ENCODE peak calls at places on chromosomes 16 and 17, in seven cellular contexts. One of them, this sample, is unnamed.

GRCh38 chr17:66652840-66653507 is 181.9 kb upstream of the CACNG5 start:
- DNase-seq in testis: no peak
- DNase-seq in body of pancreas: no peak
- DNase-seq in A549: no peak
- DNase-seq in spleen: no peak
- DNase-seq in adrenal gland: no peak
- DNase-seq in H54: no peak
- DNase-seq in this sample: no peak

GRCh38 chr17:51079049-51079448 is 41.6 kb downstream of the SPAG9 start:
- DNase-seq in testis: no peak
- DNase-seq in body of pancreas: no peak
- DNase-seq in A549: no peak
- DNase-seq in spleen: no peak
- DNase-seq in adrenal gland: no peak
- DNase-seq in H54: no peak
- DNase-seq in this sample: no peak

GRCh38 chr16:14125030-14125681 is 54.0 kb downstream of the MRTFB start:
- DNase-seq in testis: no peak
- DNase-seq in body of pancreas: no peak
- DNase-seq in A549: no peak
- DNase-seq in spleen: no peak
- DNase-seq in adrenal gland: peak; percentile 19
- DNase-seq in H54: no peak
- DNase-seq in this sample: no peak

GRCh38 chr16:87635541-87636049 is 33.3 kb downstream of the JPH3 start:
- DNase-seq in testis: peak; percentile 74
- DNase-seq in body of pancreas: peak; percentile 42
- DNase-seq in A549: peak; percentile 89
- DNase-seq in spleen: peak; percentile 92
- DNase-seq in adrenal gland: peak; percentile 70
- DNase-seq in H54: peak; percentile 85
- DNase-seq in this sample: peak; percentile 90

GRCh38 chr17:76139261-76139752 is 1.7 kb downstream of the FOXJ1 start:
- DNase-seq in testis: no peak
- DNase-seq in body of pancreas: no peak
- DNase-seq in A549: no peak
- DNase-seq in spleen: no peak
- DNase-seq in adrenal gland: no peak
- DNase-seq in H54: no peak
- DNase-seq in this sample: no peak

GRCh38 chr16:67749436-67750078 is 30.4 kb upstream of the GFOD2 start:
- DNase-seq in testis: no peak
- DNase-seq in body of pancreas: no peak
- DNase-seq in A549: no peak
- DNase-seq in spleen: no peak
- DNase-seq in adrenal gland: no peak
- DNase-seq in H54: no peak
- DNase-seq in this sample: no peak

GRCh38 chr16:89489731-89490385 is 503 bp downstream of the ANKRD11 start:
- DNase-seq in testis: no peak
- DNase-seq in body of pancreas: no peak
- DNase-seq in A549: no peak
- DNase-seq in spleen: peak; percentile 90
- DNase-seq in adrenal gland: no peak
- DNase-seq in H54: no peak
- DNase-seq in this sample: no peak

GRCh38 chr17:801660-802059 is 19.5 kb downstream of the MRM3 start:
- DNase-seq in testis: no peak
- DNase-seq in body of pancreas: peak; percentile 73
- DNase-seq in A549: no peak
- DNase-seq in spleen: no peak
- DNase-seq in adrenal gland: no peak
- DNase-seq in H54: no peak
- DNase-seq in this sample: no peak

GRCh38 chr17:14805348-14805747 is 459.8 kb downstream of the PMP22 start:
- DNase-seq in testis: no peak
- DNase-seq in body of pancreas: no peak
- DNase-seq in A549: no peak
- DNase-seq in spleen: no peak
- DNase-seq in adrenal gland: no peak
- DNase-seq in H54: no peak
- DNase-seq in this sample: no peak

GRCh38 chr16:85379041-85380001 is 233.8 kb upstream of the GSE1 start:
- DNase-seq in testis: no peak
- DNase-seq in body of pancreas: no peak
- DNase-seq in A549: no peak
- DNase-seq in spleen: no peak
- DNase-seq in adrenal gland: no peak
- DNase-seq in H54: no peak
- DNase-seq in this sample: no peak

GRCh38 chr16:75559564-75560372 is 3.7 kb upstream of the TMEM231 start:
- DNase-seq in testis: peak; percentile 73
- DNase-seq in body of pancreas: no peak
- DNase-seq in A549: no peak
- DNase-seq in spleen: no peak
- DNase-seq in adrenal gland: no peak
- DNase-seq in H54: peak; percentile 9
- DNase-seq in this sample: no peak

GRCh38 chr17:35540589-35541404 is 3.3 kb upstream of the SLFN12L start:
- DNase-seq in testis: peak; percentile 36
- DNase-seq in body of pancreas: peak; percentile 69
- DNase-seq in A549: no peak
- DNase-seq in spleen: peak; percentile 89
- DNase-seq in adrenal gland: peak; percentile 33
- DNase-seq in H54: peak; percentile 19
- DNase-seq in this sample: peak; percentile 33

GRCh38 chr17:6110592-6110991 is 40.4 kb downstream of the WSCD1 start:
- DNase-seq in testis: no peak
- DNase-seq in body of pancreas: no peak
- DNase-seq in A549: no peak
- DNase-seq in spleen: peak; percentile 16
- DNase-seq in adrenal gland: no peak
- DNase-seq in H54: no peak
- DNase-seq in this sample: no peak

GRCh38 chr17:40093580-40094201 is 6.7 kb downstream of the NR1D1 start:
- DNase-seq in testis: no peak
- DNase-seq in body of pancreas: no peak
- DNase-seq in A549: no peak
- DNase-seq in spleen: no peak
- DNase-seq in adrenal gland: no peak
- DNase-seq in H54: no peak
- DNase-seq in this sample: peak; percentile 38

GRCh38 chr17:42698736-42699414 is 16.5 kb downstream of the CNTNAP1 start:
- DNase-seq in testis: peak; percentile 74
- DNase-seq in body of pancreas: peak; percentile 26
- DNase-seq in A549: no peak
- DNase-seq in spleen: no peak
- DNase-seq in adrenal gland: peak; percentile 78
- DNase-seq in H54: peak; percentile 83
- DNase-seq in this sample: no peak
- TF ChIP-seq POLR2A in testis: no peak
- TF ChIP-seq POLR2A in body of pancreas: no peak
- TF ChIP-seq POLR2A in A549: no peak
- TF ChIP-seq POLR2A in spleen: no peak
- TF ChIP-seq POLR2A in adrenal gland: no peak
- TF ChIP-seq POLR2A in H54: no peak
- TF ChIP-seq POLR2A in this sample: no peak

DNA sequence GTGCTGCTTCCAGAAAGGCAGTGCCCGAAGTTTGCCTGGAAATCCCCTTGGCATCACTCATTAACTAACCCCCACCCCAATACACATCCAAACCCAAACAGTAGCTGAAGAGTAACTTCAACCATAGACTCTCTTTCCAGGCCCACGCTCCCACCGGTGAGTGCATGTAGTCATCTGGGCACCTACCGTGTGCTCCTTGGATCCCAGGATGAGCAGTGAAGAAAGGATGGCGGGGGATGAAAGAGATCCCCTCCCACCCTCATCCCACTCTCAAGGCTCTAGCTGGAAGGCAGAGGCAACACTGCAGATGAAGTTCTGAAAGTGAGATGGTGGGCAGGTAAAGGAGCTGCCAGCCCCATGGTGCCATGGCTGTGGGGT is 305.0 kb downstream of the SOX9 start:
- DNase-seq in testis: no peak
- DNase-seq in body of pancreas: no peak
- DNase-seq in A549: no peak
- DNase-seq in spleen: no peak
- DNase-seq in adrenal gland: no peak
- DNase-seq in H54: no peak
- DNase-seq in this sample: no peak
- TF ChIP-seq POLR2A in testis: no peak
- TF ChIP-seq POLR2A in body of pancreas: no peak
- TF ChIP-seq POLR2A in A549: no peak
- TF ChIP-seq POLR2A in spleen: no peak
- TF ChIP-seq POLR2A in adrenal gland: no peak
- TF ChIP-seq POLR2A in H54: no peak
- TF ChIP-seq POLR2A in this sample: no peak

DNA sequence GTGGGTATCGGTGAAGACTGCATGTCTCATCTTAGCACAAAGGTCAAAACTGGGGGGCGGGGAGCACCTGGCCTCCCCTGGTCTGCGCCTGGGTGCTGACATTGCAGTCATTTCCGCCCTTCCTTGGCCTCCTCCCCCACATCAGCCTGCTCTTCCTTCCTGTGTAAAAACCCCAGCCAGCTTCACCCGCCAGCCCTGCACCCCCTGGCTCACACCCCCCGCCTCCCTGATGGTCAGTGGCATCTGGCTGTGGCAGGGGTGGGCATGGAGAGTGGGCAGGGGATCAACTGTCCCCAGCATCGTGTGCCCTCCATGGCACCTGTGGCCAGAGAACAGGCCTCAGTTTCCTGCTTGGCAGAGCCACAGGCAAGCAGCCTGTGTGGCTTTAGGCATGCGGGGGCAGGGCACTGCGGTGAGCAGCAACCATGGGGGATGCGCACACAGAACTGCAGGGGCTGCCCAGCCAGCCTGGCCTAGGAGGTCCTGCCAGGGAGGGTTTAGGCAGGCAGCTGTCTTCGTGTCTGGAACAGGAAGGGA is 26.5 kb upstream of the LASP1NB start:
- DNase-seq in testis: no peak
- DNase-seq in body of pancreas: peak; percentile 42
- DNase-seq in A549: no peak
- DNase-seq in spleen: peak; percentile 95
- DNase-seq in adrenal gland: no peak
- DNase-seq in H54: no peak
- DNase-seq in this sample: no peak
- TF ChIP-seq POLR2A in testis: no peak
- TF ChIP-seq POLR2A in body of pancreas: no peak
- TF ChIP-seq POLR2A in A549: no peak
- TF ChIP-seq POLR2A in spleen: no peak
- TF ChIP-seq POLR2A in adrenal gland: no peak
- TF ChIP-seq POLR2A in H54: no peak
- TF ChIP-seq POLR2A in this sample: no peak

DNA sequence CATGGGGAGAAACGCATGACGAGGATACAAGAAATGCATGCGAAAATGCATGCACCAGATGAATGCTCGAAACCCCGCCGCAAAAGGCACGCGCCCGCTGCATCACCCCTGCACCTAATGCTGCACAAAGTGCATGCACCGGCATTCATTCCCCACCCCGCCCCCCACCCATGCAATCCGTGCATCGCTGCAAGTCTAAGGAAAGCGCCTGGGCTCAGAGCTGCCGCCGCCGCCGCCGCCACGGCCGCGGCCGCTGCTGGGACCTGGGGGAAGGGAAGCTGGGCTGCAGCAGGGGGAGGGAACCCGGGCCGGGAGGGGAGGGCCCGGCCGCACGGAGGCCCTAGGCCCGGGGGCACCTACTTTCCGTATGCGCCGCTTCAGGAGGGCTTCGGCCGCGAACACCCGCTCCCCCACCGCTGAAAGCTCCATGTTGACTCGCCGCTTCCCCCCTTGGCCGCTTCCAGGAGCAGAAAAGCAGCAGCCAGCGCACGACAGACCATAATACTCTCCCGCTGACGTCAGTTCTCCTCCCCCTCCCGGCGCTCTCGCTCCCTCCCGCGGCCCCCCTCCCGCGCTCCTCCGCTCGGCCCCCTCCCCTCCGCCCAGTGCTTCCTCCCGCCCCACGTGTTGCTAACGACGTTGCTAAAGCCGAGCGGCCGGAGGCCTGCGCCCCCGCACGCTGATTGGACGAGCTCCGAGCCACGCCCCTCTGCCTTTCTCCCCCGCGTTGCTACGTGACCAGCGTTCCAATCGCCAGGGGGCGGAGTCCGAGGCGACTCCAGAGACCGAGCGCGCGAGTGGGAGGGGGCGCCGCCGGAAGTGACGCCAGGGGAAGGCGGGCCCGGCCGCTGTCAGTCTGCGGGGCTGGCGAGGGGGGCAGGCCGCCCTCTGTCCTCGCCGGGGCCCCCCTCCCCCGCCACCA is at the start of gene CBX8:
- DNase-seq in testis: peak; percentile 99
- DNase-seq in body of pancreas: peak; percentile 100
- DNase-seq in A549: peak; percentile 98
- DNase-seq in spleen: peak; percentile 100
- DNase-seq in adrenal gland: peak; percentile 100
- DNase-seq in H54: peak; percentile 99
- DNase-seq in this sample: peak; percentile 100
- TF ChIP-seq POLR2A in testis: no peak
- TF ChIP-seq POLR2A in body of pancreas: no peak
- TF ChIP-seq POLR2A in A549: peak; percentile 74
- TF ChIP-seq POLR2A in spleen: no peak
- TF ChIP-seq POLR2A in adrenal gland: no peak
- TF ChIP-seq POLR2A in H54: peak; percentile 81
- TF ChIP-seq POLR2A in this sample: no peak

GRCh38 chr17:16379654-16380053 is 1.2 kb upstream of the UBB start:
- DNase-seq in testis: peak; percentile 36
- DNase-seq in body of pancreas: no peak
- DNase-seq in A549: no peak
- DNase-seq in spleen: peak; percentile 61
- DNase-seq in adrenal gland: peak; percentile 25
- DNase-seq in H54: no peak
- DNase-seq in this sample: no peak

GRCh38 chr17:16381496-16381820 is 567 bp downstream of the UBB start:
- DNase-seq in testis: no peak
- DNase-seq in body of pancreas: no peak
- DNase-seq in A549: no peak
- DNase-seq in spleen: no peak
- DNase-seq in adrenal gland: no peak
- DNase-seq in H54: no peak
- DNase-seq in this sample: no peak

GRCh38 chr17:16380640-16381495 is at the start of gene UBB:
- DNase-seq in testis: peak; percentile 98
- DNase-seq in body of pancreas: peak; percentile 99
- DNase-seq in A549: peak; percentile 92
- DNase-seq in spleen: peak; percentile 98
- DNase-seq in adrenal gland: peak; percentile 99
- DNase-seq in H54: peak; percentile 86
- DNase-seq in this sample: peak; percentile 95

GRCh38 chr17:16384557-16384956 is 3.7 kb downstream of the UBB start:
- DNase-seq in testis: no peak
- DNase-seq in body of pancreas: no peak
- DNase-seq in A549: no peak
- DNase-seq in spleen: no peak
- DNase-seq in adrenal gland: no peak
- DNase-seq in H54: no peak
- DNase-seq in this sample: no peak

DNA sequence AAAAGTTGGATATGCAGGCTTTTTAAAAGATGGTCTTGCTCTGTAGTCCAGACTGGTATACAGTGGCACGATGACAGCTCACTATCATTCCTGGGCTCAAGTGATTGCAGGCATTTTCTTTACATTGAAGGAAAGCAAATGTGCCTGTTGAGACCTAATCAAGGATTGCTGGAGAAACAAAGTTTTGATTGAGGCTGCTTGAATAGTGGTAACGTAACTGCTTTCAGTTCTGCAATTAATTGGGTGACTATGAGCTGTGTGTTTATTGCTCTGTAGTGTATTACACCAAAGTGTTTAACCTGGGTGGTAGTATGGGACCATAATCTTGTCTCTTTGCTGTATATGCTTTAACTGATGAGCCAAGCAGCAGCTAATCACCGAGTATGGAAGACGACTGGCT is 2.3 kb downstream of the UBB start:
- DNase-seq in testis: no peak
- DNase-seq in body of pancreas: no peak
- DNase-seq in A549: no peak
- DNase-seq in spleen: no peak
- DNase-seq in adrenal gland: no peak
- DNase-seq in H54: no peak
- DNase-seq in this sample: no peak
- TF ChIP-seq POLR2A in testis: no peak
- TF ChIP-seq POLR2A in body of pancreas: no peak
- TF ChIP-seq POLR2A in A549: no peak
- TF ChIP-seq POLR2A in spleen: no peak
- TF ChIP-seq POLR2A in adrenal gland: no peak
- TF ChIP-seq POLR2A in H54: no peak
- TF ChIP-seq POLR2A in this sample: no peak

This sample was measured in lower leg skin.